ENCODE peak calls at places on chromosomes 3 and 15, in four cellular contexts. One of them, this sample, is unnamed.

GRCh38 chr15:22988811-22989210 is 8.6 kb upstream of the CYFIP1 start:
- DNase-seq in spleen: peak
- DNase-seq in ovary: no peak
- DNase-seq in HepG2: no peak
- DNase-seq in this sample: no peak

GRCh38 chr15:59174846-59175831 is 31.5 kb upstream of the LDHAL6B start:
- DNase-seq in spleen: no peak
- DNase-seq in ovary: peak
- DNase-seq in HepG2: peak
- DNase-seq in this sample: peak

GRCh38 chr3:172179680-172180399 is 140.5 kb downstream of the FNDC3B start:
- DNase-seq in spleen: no peak
- DNase-seq in ovary: no peak
- DNase-seq in HepG2: peak
- DNase-seq in this sample: no peak

GRCh38 chr15:29056839-29057450 is 171.2 kb downstream of the APBA2 start:
- DNase-seq in spleen: peak
- DNase-seq in ovary: no peak
- DNase-seq in HepG2: no peak
- DNase-seq in this sample: no peak

GRCh38 chr15:52224211-52224610 is 33.0 kb upstream of the GNB5 start:
- DNase-seq in spleen: no peak
- DNase-seq in ovary: no peak
- DNase-seq in HepG2: no peak
- DNase-seq in this sample: no peak

GRCh38 chr15:89199734-89200133 is 21.6 kb downstream of the RLBP1 start:
- DNase-seq in spleen: no peak
- DNase-seq in ovary: no peak
- DNase-seq in HepG2: no peak
- DNase-seq in this sample: no peak

GRCh38 chr3:119181765-119182164 is 8.4 kb downstream of the UPK1B start:
- DNase-seq in spleen: no peak
- DNase-seq in ovary: no peak
- DNase-seq in HepG2: no peak
- DNase-seq in this sample: no peak

GRCh38 chr3:65811917-65812316 is 226.8 kb downstream of the MAGI1 start:
- DNase-seq in spleen: no peak
- DNase-seq in ovary: no peak
- DNase-seq in HepG2: no peak
- DNase-seq in this sample: no peak

GRCh38 chr3:55201729-55202128 is 273.9 kb upstream of the LRTM1 start:
- DNase-seq in spleen: no peak
- DNase-seq in ovary: no peak
- DNase-seq in HepG2: no peak
- DNase-seq in this sample: no peak

GRCh38 chr3:50674349-50675178 is at the start of gene DOCK3:
- DNase-seq in spleen: peak
- DNase-seq in ovary: peak
- DNase-seq in HepG2: no peak
- DNase-seq in this sample: peak

GRCh38 chr3:134432236-134432635 is 53.5 kb downstream of the ANAPC13 start:
- DNase-seq in spleen: no peak
- DNase-seq in ovary: no peak
- DNase-seq in HepG2: no peak
- DNase-seq in this sample: no peak

GRCh38 chr3:56291244-56291680 is 177.0 kb downstream of the ERC2 start:
- DNase-seq in spleen: no peak
- DNase-seq in ovary: no peak
- DNase-seq in HepG2: no peak
- DNase-seq in this sample: no peak

GRCh38 chr15:70892002-70892911 is at the start of the genes LRRC49 and THAP10:
- DNase-seq in spleen: peak
- DNase-seq in ovary: peak
- DNase-seq in HepG2: peak
- DNase-seq in this sample: peak

GRCh38 chr3:127694467-127695215 is 21.9 kb downstream of the ABTB1 start:
- DNase-seq in spleen: peak
- DNase-seq in ovary: no peak
- DNase-seq in HepG2: peak
- DNase-seq in this sample: no peak

GRCh38 chr3:53658613-53659193 is 164.3 kb downstream of the CACNA1D start:
- DNase-seq in spleen: no peak
- DNase-seq in ovary: no peak
- DNase-seq in HepG2: no peak
- DNase-seq in this sample: no peak

GRCh38 chr15:63545520-63545919 is 41.1 kb downstream of the USP3 start:
- DNase-seq in spleen: no peak
- DNase-seq in ovary: no peak
- DNase-seq in HepG2: no peak
- DNase-seq in this sample: no peak

GRCh38 chr3:80771085-80771484 is 990.4 kb downstream of the GBE1 start:
- DNase-seq in spleen: no peak
- DNase-seq in ovary: no peak
- DNase-seq in HepG2: no peak
- DNase-seq in this sample: no peak

GRCh38 chr3:129606522-129607390 is at the start of gene PLXND1:
- DNase-seq in spleen: peak
- DNase-seq in ovary: peak
- DNase-seq in HepG2: no peak
- DNase-seq in this sample: peak

GRCh38 chr3:101963902-101964362 is 114.6 kb downstream of the NFKBIZ start:
- DNase-seq in spleen: no peak
- DNase-seq in ovary: no peak
- DNase-seq in HepG2: no peak
- DNase-seq in this sample: no peak

GRCh38 chr3:70726966-70727365 is 414.5 kb upstream of the MDFIC2 start:
- DNase-seq in spleen: no peak
- DNase-seq in ovary: no peak
- DNase-seq in HepG2: no peak
- DNase-seq in this sample: no peak

GRCh38 chr3:10940106-10940505 is 52.4 kb upstream of the SLC6A1 start:
- DNase-seq in spleen: peak
- DNase-seq in ovary: no peak
- DNase-seq in HepG2: no peak
- DNase-seq in this sample: no peak

GRCh38 chr3:129413687-129414506 is 14.5 kb downstream of the EFCAB12 start:
- DNase-seq in spleen: no peak
- DNase-seq in ovary: peak
- DNase-seq in HepG2: peak
- DNase-seq in this sample: peak

GRCh38 chr3:178255315-178255714 is 280.9 kb upstream of the KCNMB2 start:
- DNase-seq in spleen: no peak
- DNase-seq in ovary: no peak
- DNase-seq in HepG2: no peak
- DNase-seq in this sample: no peak

GRCh38 chr3:138833908-138834358 is 795 bp downstream of the PIK3CB start:
- DNase-seq in spleen: no peak
- DNase-seq in ovary: no peak
- DNase-seq in HepG2: no peak
- DNase-seq in this sample: no peak

GRCh38 chr3:172173316-172174271 is 134.2 kb downstream of the FNDC3B start:
- DNase-seq in spleen: no peak
- DNase-seq in ovary: no peak
- DNase-seq in HepG2: no peak
- DNase-seq in this sample: no peak

GRCh38 chr3:26631385-26631738 is 8.8 kb downstream of the LRRC3B start:
- DNase-seq in spleen: no peak
- DNase-seq in ovary: no peak
- DNase-seq in HepG2: no peak
- DNase-seq in this sample: no peak

GRCh38 chr3:145698252-145698651 is 462.7 kb downstream of the PLOD2 start:
- DNase-seq in spleen: no peak
- DNase-seq in ovary: no peak
- DNase-seq in HepG2: no peak
- DNase-seq in this sample: no peak

GRCh38 chr15:28891588-28891987 is 5.8 kb downstream of the APBA2 start:
- DNase-seq in spleen: no peak
- DNase-seq in ovary: no peak
- DNase-seq in HepG2: no peak
- DNase-seq in this sample: no peak

GRCh38 chr15:63146684-63147083 is 10.6 kb downstream of the RPS27L start:
- DNase-seq in spleen: no peak
- DNase-seq in ovary: no peak
- DNase-seq in HepG2: no peak
- DNase-seq in this sample: no peak

GRCh38 chr3:4637265-4637664 is 144.1 kb downstream of the ITPR1 start:
- DNase-seq in spleen: no peak
- DNase-seq in ovary: no peak
- DNase-seq in HepG2: no peak
- DNase-seq in this sample: no peak

GRCh38 chr3:46915297-46915822 is 37.8 kb downstream of the PTH1R start:
- DNase-seq in spleen: peak
- DNase-seq in ovary: no peak
- DNase-seq in HepG2: no peak
- DNase-seq in this sample: no peak

GRCh38 chr3:46916278-46916677 is 38.8 kb downstream of the PTH1R start:
- DNase-seq in spleen: no peak
- DNase-seq in ovary: no peak
- DNase-seq in HepG2: no peak
- DNase-seq in this sample: no peak

GRCh38 chr3:46912986-46913385 is 35.5 kb downstream of the PTH1R start:
- DNase-seq in spleen: peak
- DNase-seq in ovary: no peak
- DNase-seq in HepG2: no peak
- DNase-seq in this sample: no peak

GRCh38 chr3:46914849-46915248 is 37.3 kb downstream of the PTH1R start:
- DNase-seq in spleen: peak
- DNase-seq in ovary: peak
- DNase-seq in HepG2: no peak
- DNase-seq in this sample: no peak

DNA sequence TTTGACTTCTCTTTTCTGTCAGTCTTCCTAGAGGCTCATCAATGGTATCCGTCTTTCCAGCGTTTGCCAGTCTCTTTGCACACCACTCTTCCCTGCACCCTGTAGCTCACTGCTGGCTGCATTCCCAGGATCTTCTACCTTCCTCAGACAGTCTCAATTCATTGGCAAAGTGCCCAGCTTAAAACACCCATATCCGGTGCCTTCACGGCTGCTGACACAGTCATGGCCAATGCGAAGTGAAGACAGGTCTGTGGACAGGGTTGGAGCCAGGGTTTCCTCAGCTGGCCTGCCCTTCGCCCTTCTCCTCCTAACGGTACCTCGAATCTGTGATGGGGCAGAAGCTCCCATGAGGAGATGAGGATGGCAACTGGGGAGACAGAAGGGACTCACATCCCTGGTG is 36.1 kb downstream of the PTH1R start:
- DNase-seq in spleen: peak
- DNase-seq in ovary: peak
- DNase-seq in HepG2: no peak
- DNase-seq in this sample: no peak
- TF ChIP-seq POLR2A in spleen: no peak
- TF ChIP-seq POLR2A in ovary: no peak
- TF ChIP-seq POLR2A in HepG2: no peak
- TF ChIP-seq POLR2A in this sample: no peak

DNA sequence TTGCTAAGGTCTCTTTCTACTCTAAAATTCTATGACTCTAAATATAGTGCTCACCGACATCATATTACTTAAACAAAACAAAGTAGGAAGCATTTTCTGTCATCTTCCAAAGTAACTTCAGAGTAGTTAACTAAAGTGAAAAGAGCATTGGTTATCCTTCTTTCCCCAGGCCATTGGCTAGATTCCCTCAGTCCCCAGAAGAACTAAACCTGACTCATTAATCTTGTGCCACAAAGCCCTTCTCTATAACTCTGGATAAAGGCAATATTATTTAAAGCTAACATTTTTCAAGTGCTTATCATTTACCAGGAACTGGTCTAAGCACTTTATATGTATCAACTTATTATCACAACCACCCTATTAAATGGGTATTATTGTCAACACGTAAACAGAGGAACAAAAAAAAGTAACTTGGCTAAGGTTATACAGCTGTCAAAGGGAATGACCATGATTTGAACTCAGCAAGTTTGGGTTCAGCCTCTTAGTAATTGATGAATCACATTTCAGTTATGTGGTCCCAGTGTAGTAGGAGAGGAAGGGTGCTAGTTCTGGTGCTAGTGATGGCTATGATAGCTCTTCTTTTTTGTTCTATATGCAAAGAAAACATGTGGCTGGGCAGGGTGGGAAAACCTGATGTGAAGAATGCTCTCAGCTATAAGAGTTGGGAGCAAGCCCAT is 304.9 kb downstream of the FGF12 start:
- DNase-seq in spleen: no peak
- DNase-seq in ovary: no peak
- DNase-seq in HepG2: no peak
- DNase-seq in this sample: no peak
- TF ChIP-seq POLR2A in spleen: no peak
- TF ChIP-seq POLR2A in ovary: no peak
- TF ChIP-seq POLR2A in HepG2: no peak
- TF ChIP-seq POLR2A in this sample: no peak

DNA sequence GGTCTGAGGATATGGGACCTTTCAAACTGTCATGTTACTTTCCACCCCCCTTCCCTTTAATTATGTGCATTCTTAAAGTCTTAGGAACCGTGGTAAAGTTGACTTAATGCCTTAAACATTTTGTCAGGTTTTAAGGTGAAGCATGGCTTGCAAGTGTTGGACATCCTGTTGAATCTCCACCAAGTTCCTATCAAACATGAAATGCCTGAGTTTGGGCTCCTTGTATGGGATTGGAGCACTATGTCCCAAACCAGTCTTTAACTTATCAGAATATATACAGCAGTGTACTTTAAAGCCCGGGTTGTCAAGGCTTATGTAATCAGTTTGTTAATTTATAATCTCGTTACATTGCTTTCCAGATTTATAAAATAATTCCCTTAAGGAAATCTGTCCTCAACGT is 1.2 kb downstream of the SNRK start:
- DNase-seq in spleen: no peak
- DNase-seq in ovary: no peak
- DNase-seq in HepG2: no peak
- DNase-seq in this sample: no peak
- TF ChIP-seq POLR2A in spleen: no peak
- TF ChIP-seq POLR2A in ovary: no peak
- TF ChIP-seq POLR2A in HepG2: no peak
- TF ChIP-seq POLR2A in this sample: no peak

DNA sequence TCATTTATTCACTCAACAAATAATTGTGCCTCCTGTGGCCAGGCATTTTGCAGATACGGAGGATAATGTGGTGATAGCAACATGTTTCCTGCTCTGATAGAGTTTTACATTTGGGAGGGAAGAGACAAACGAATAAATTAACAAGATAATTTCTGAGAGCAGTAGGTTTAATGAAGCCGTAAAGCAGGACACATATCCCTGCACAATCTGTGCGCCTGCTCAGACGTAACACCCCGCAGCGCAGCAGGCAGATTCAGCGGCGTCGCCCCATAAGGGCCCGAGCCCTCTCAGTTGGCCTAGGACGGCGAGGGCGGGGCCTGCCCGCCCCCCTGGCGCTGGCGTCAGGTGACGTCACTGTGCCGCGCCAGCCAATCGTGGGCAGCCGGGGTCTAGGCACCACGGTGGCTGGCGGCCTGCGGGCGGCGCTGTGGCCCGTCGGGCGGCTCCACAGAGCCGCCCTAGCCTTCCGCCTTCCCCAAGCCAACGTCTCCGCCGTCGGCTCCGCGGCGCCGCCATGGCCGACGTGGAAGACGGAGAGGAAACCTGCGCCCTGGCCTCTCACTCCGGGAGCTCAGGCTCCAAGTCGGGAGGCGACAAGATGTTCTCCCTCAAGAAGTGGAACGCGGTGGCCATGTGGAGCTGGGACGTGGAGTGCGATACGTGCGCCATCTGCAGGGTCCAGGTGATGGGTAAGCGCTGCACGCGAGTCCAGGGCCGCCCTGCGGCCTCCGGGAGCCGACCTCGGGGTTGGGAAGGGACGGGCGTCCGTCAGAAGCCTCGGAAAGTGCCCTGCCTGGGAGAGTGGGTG is at the start of gene RNF7:
- DNase-seq in spleen: peak
- DNase-seq in ovary: peak
- DNase-seq in HepG2: peak
- DNase-seq in this sample: peak
- TF ChIP-seq POLR2A in spleen: no peak
- TF ChIP-seq POLR2A in ovary: peak
- TF ChIP-seq POLR2A in HepG2: peak
- TF ChIP-seq POLR2A in this sample: peak

This sample was measured in GM12891.